ENCODE peak calls at places on chromosomes 7 and 10, in ten cellular contexts. M, X, Y, W, I, O, U, B, C and D are unnamed samples.

GRCh38 chr10:98485959-98486358 is 39.2 kb upstream of the HPS1 start:
- DNase-seq in B (no peak), O (no peak), C (peak), W (no peak), M (no peak), I (no peak), U (no peak), Y (no peak), X (peak), D (no peak)

GRCh38 chr10:131724891-131725735 is 175.7 kb upstream of the PPP2R2D start:
- DNase-seq in O (no peak), I (no peak), X (no peak), U (no peak), M (no peak), Y (no peak), B (no peak), W (no peak), C (no peak), D (no peak)

GRCh38 chr10:28777911-28778310 is 100.6 kb downstream of the BAMBI start:
- DNase-seq in C (no peak), U (no peak), W (no peak), B (no peak), I (no peak), M (no peak), X (no peak), O (no peak), Y (no peak), D (no peak)

GRCh38 chr10:101493782-101494281 is 94.2 kb downstream of the POLL start:
- DNase-seq in B (no peak), O (no peak), M (no peak), Y (no peak), C (no peak), I (no peak), U (no peak), X (no peak), W (no peak), D (no peak)

GRCh38 chr7:152709307-152710133 is 33.6 kb upstream of the XRCC2 start:
- DNase-seq in B (no peak), I (no peak), U (no peak), O (peak), M (no peak), X (no peak), W (no peak), C (peak), Y (no peak), D (no peak)

GRCh38 chr10:8137726-8138125 is 83.2 kb downstream of the GATA3 start:
- DNase-seq in O (no peak), I (no peak), C (no peak), W (no peak), X (no peak), U (no peak), B (no peak), Y (no peak), M (no peak), D (no peak)

GRCh38 chr10:63919576-63920279 is 398.5 kb downstream of the REEP3 start:
- DNase-seq in B (no peak), X (no peak), C (no peak), W (no peak), O (no peak), M (peak), Y (no peak), U (no peak), I (no peak), D (no peak)

GRCh38 chr10:6743291-6743849 is 163.3 kb upstream of the PRKCQ start:
- DNase-seq in Y (no peak), B (no peak), U (no peak), M (no peak), W (no peak), I (no peak), C (no peak), O (no peak), X (no peak), D (no peak)

GRCh38 chr10:35739998-35740397 is 97.9 kb upstream of the FZD8 start:
- DNase-seq in X (peak), O (peak), W (no peak), B (no peak), I (peak), U (no peak), M (no peak), C (peak), Y (no peak), D (no peak)

GRCh38 chr10:112827951-112828350 is 122.1 kb upstream of the TCF7L2 start:
- DNase-seq in U (no peak), I (no peak), C (peak), B (no peak), O (peak), X (no peak), M (no peak), Y (no peak), W (no peak), D (no peak)

GRCh38 chr7:80740778-80741545 is 102.5 kb downstream of the CD36 start:
- DNase-seq in X (peak), C (peak), I (peak), O (peak), U (no peak), W (no peak), B (no peak), Y (no peak), M (no peak), D (no peak)

GRCh38 chr10:104577171-104577570 is 63.9 kb upstream of the SORCS3 start:
- DNase-seq in B (no peak), C (no peak), U (no peak), I (no peak), W (no peak), X (no peak), O (no peak), Y (no peak), M (no peak), D (no peak)

GRCh38 chr7:93117852-93118530 is at the start of gene SAMD9:
- DNase-seq in U (peak), W (peak), X (peak), I (peak), O (peak), Y (no peak), M (peak), C (peak), B (peak), D (no peak)

GRCh38 chr10:113865896-113866295 is 11.4 kb downstream of the NHLRC2 start:
- DNase-seq in Y (no peak), M (no peak), I (no peak), C (no peak), B (no peak), X (no peak), W (no peak), U (no peak), O (no peak), D (no peak)

GRCh38 chr7:138982204-138982623 is 1.0 kb upstream of the KIAA1549 start:
- DNase-seq in M (no peak), W (no peak), U (no peak), B (no peak), C (no peak), X (no peak), O (no peak), Y (no peak), I (no peak), D (no peak)

GRCh38 chr7:105612806-105613205 is 31.5 kb upstream of the EFCAB10 start:
- DNase-seq in Y (no peak), O (no peak), B (no peak), W (no peak), C (no peak), I (no peak), X (no peak), M (no peak), U (no peak), D (no peak)

GRCh38 chr10:60820093-60820769 is 42.0 kb downstream of the CDK1 start:
- DNase-seq in W (no peak), Y (no peak), U (no peak), O (peak), C (peak), I (peak), X (peak), M (no peak), B (no peak), D (peak)

GRCh38 chr7:135714534-135715009 is 13.4 kb downstream of the SLC13A4 start:
- DNase-seq in M (no peak), O (peak), X (peak), C (peak), Y (peak), I (peak), B (no peak), W (no peak), U (peak), D (peak)

GRCh38 chr7:16450366-16450765 is 15.2 kb downstream of the SOSTDC1 start:
- DNase-seq in O (no peak), X (no peak), I (no peak), W (no peak), C (no peak), B (no peak), Y (no peak), U (no peak), M (no peak), D (no peak)

GRCh38 chr7:46885167-46885566 is 696.7 kb downstream of the TNS3 start:
- DNase-seq in W (no peak), C (no peak), O (no peak), U (no peak), X (no peak), B (no peak), M (no peak), I (no peak), Y (no peak), D (no peak)

GRCh38 chr7:2592375-2592865 is 33.6 kb downstream of the IQCE start:
- DNase-seq in C (no peak), M (no peak), O (no peak), I (no peak), U (no peak), Y (no peak), B (no peak), X (no peak), W (no peak), D (no peak)

GRCh38 chr10:124966008-124966407 is 24.1 kb downstream of the ZRANB1 start:
- DNase-seq in X (no peak), W (no peak), O (no peak), B (no peak), U (peak), Y (no peak), I (no peak), C (no peak), M (no peak), D (no peak)

GRCh38 chr10:76492026-76492425 is 1060.6 kb downstream of the LRMDA start:
- DNase-seq in O (peak), I (peak), X (peak), Y (no peak), B (no peak), W (no peak), U (no peak), C (peak), M (no peak), D (no peak)

GRCh38 chr10:14182781-14183180 is 147.9 kb downstream of the FRMD4A start:
- DNase-seq in B (no peak), Y (no peak), W (no peak), I (no peak), O (no peak), C (no peak), M (no peak), U (no peak), X (no peak), D (no peak)

GRCh38 chr7:68754414-68754813 is 843.9 kb upstream of the AUTS2 start:
- DNase-seq in X (no peak), C (no peak), I (no peak), Y (no peak), W (no peak), B (no peak), O (no peak), U (no peak), M (no peak), D (no peak)

GRCh38 chr10:69470463-69471163 is 19.3 kb downstream of the TSPAN15 start:
- DNase-seq in B (no peak), O (no peak), W (no peak), C (no peak), M (no peak), Y (no peak), X (no peak), U (no peak), I (no peak), D (no peak)

GRCh38 chr7:17474724-17475344 is 176.4 kb downstream of the AHR start:
- DNase-seq in X (no peak), M (no peak), B (no peak), Y (peak), C (peak), I (no peak), W (no peak), O (no peak), U (no peak), D (peak)

GRCh38 chr7:135661311-135662122 is 797 bp upstream of the STMP1 start:
- DNase-seq in Y (no peak), O (no peak), M (no peak), X (no peak), B (no peak), C (peak), W (no peak), U (no peak), I (no peak), D (no peak)

GRCh38 chr10:129921065-129921670 is 42.9 kb downstream of the EBF3 start:
- DNase-seq in Y (no peak), M (no peak), O (no peak), X (no peak), C (no peak), W (no peak), U (no peak), B (no peak), I (no peak), D (no peak)

GRCh38 chr7:45454771-45455170 is 119.4 kb upstream of the ADCY1 start:
- DNase-seq in B (no peak), M (no peak), Y (no peak), C (no peak), X (no peak), I (no peak), U (no peak), W (no peak), O (no peak), D (no peak)

GRCh38 chr10:48309711-48310226 is 3.3 kb downstream of the MAPK8 start:
- DNase-seq in M (no peak), O (peak), B (peak), U (no peak), Y (no peak), I (peak), W (no peak), C (peak), X (peak), D (no peak)

GRCh38 chr7:107105591-107106245 is 61.2 kb downstream of the PRKAR2B start:
- DNase-seq in C (no peak), B (no peak), M (no peak), O (no peak), W (no peak), X (no peak), Y (no peak), I (no peak), U (no peak), D (no peak)

GRCh38 chr10:79345241-79346011 is 1.8 kb upstream of the PPIF start:
- DNase-seq in C (no peak), B (no peak), U (no peak), Y (no peak), M (no peak), W (no peak), I (no peak), O (no peak), X (no peak), D (no peak)

GRCh38 chr10:1170867-1171180 is 114.6 kb downstream of the WDR37 start:
- DNase-seq in C (no peak), O (no peak), X (no peak), U (no peak), B (no peak), I (no peak), M (no peak), Y (no peak), W (no peak), D (no peak)

GRCh38 chr7:50309736-50310135 is 5.2 kb downstream of the IKZF1 start:
- DNase-seq in M (no peak), C (no peak), U (no peak), W (no peak), B (peak), I (no peak), Y (no peak), X (no peak), O (no peak), D (no peak)

GRCh38 chr7:48512892-48513291 is 341.6 kb downstream of the ABCA13 start:
- DNase-seq in C (no peak), U (no peak), X (no peak), M (no peak), I (no peak), O (no peak), Y (peak), B (no peak), W (no peak), D (peak)

GRCh38 chr10:113099431-113100298 is 149.6 kb downstream of the TCF7L2 start:
- DNase-seq in O (peak), C (no peak), W (no peak), U (no peak), Y (no peak), M (no peak), X (no peak), I (no peak), B (no peak), D (peak)

GRCh38 chr7:110839866-110840265 is 251.1 kb upstream of the LRRN3 start:
- DNase-seq in B (no peak), O (peak), C (peak), W (no peak), U (peak), X (peak), Y (no peak), I (peak), M (peak), D (no peak)

GRCh38 chr10:17617031-17617911 is at the start of gene HACD1:
- DNase-seq in I (peak), C (peak), B (no peak), X (peak), U (peak), W (no peak), O (peak), Y (peak), M (peak), D (peak)
- TF ChIP-seq CTCF in I (peak), C (peak), B (no peak), X (peak), U (peak), W (no peak), O (no peak), Y (no peak), M (no peak), D (no peak)

GRCh38 chr10:118343549-118343948 is 1.4 kb upstream of the FAM204A start:
- DNase-seq in B (no peak), U (no peak), Y (no peak), C (no peak), I (no peak), W (no peak), M (no peak), X (no peak), O (no peak), D (no peak)

GRCh38 chr10:118342638-118343020 is 505 bp upstream of the FAM204A start:
- DNase-seq in O (no peak), W (no peak), U (no peak), B (no peak), I (no peak), Y (no peak), C (no peak), X (no peak), M (no peak), D (no peak)

GRCh38 chr10:118343115-118343514 is 991 bp upstream of the FAM204A start:
- DNase-seq in X (peak), C (peak), I (peak), O (peak), U (no peak), W (no peak), B (no peak), Y (no peak), M (no peak), D (no peak)

GRCh38 chr10:118340486-118340885 is 1.6 kb downstream of the FAM204A start:
- DNase-seq in O (no peak), I (no peak), B (peak), U (no peak), Y (no peak), C (no peak), M (no peak), X (no peak), W (no peak), D (no peak)

DNA sequence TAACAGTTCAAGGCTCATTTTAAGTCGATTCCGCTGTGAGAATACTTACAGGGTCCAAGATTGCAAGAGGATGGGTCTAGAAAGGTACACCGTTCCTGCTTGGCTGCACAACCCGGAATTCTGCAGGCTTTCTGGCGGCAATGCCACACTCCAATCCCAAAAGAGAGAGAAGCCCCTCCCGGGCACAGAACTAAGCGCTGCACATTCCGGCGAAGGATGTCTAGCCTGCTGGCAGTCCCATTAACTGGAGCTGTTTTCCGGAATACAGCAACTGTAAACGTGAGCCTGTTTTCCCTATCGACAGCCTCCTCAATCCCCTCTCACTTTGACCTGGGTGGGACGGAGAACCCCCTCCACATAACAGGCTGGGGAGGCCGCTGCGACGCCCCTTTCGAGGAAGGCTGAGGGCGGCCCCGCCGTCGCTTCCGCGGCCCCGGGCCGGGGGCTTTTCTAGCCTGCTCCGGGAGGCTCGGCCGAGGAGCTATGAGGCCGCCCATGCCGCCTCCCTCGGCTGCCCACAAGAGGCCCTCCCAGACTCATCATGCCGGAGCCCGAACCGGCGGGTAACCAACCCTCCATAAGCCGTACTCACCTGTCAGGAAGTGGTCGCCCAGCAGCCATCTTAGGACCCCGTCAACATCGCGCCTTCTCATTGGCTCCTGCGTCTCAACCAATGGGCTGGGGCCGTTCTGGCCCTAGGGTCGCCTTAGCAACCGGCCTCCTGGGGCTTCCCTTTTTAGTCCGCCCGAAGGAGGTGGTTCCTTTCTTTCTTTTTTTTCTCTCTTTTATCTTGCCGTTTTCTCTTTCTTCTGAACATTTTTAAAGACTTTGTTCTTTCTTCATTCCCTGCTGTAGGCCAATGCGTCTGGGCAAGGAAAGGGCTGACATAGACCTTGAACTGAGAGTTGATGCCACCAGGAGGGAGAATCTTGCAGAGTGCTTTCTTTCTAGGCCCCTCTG is at the start of gene FAM204A:
- DNase-seq in C (peak), B (peak), I (peak), U (peak), W (peak), Y (peak), M (peak), X (peak), O (peak), D (peak)
- TF ChIP-seq CTCF in C (no peak), B (no peak), I (no peak), U (no peak), W (no peak), Y (no peak), M (no peak), X (no peak), O (no peak), D (no peak)

DNA sequence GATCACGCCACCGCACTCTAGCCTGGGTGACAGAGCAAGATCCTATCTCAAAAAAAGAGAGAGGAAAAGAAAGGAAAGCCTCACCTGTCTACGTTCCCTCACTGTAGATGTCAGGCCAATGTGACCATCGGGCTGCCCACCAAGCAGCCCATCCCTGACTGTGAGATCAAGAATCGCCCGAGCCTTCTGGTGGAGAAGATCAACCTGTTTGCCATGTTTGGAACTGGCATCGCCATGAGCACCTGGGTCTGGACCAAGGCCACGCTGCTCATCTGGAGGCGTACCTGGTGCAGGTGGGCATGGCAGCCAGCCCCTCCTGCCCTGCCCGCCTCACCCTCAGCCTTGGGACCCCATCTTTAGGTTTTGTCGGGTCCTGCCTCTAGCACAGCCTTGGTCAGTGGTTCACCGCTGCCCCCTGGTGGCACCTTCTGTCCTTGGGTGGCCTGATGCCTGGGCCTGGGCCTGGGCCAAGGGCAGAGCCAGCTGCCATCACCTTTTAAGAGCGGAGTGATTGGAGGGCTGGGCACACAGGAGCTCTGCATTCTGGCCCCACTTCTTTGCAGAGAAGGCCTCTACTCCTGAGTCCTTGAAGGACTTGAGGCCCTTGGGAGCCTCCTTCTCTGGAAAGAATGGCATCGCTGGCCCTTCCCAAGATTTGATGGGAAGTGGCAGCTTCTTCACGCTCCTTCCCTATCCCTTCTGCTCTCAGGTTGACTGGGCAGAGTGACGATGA is 14.4 kb upstream of the AHCYL2 start:
- DNase-seq in W (peak), X (peak), U (no peak), B (peak), O (peak), M (peak), Y (peak), I (peak), C (peak), D (peak)
- TF ChIP-seq CTCF in W (peak), X (peak), U (peak), B (peak), O (peak), M (peak), Y (peak), I (peak), C (peak), D (peak)

GRCh38 chr7:43071604-43072003 is 40.8 kb upstream of the HECW1 start:
- DNase-seq in U (no peak), W (no peak), O (peak), Y (peak), I (no peak), X (peak), C (peak), B (peak), M (no peak), D (peak)
- TF ChIP-seq CTCF in U (peak), W (peak), O (peak), Y (peak), I (peak), X (peak), C (peak), B (peak), M (no peak), D (peak)